ENCODE peak calls at places on chromosomes 1 and 21, in four cellular contexts. G is lower lobe of right lung, Q is colonic mucosa, R is brain microvascular endothelial cell. I is an unnamed sample.

GRCh38 chr1:208432346-208432745 is 188.2 kb upstream of the PLXNA2 start:
- DNase-seq in R (no peak), Q (no peak), G (no peak), I (no peak)

GRCh38 chr1:79792212-79792575 is 785.7 kb upstream of the ADGRL4 start:
- DNase-seq in Q (no peak), R (peak; percentile 30), G (no peak), I (no peak)

GRCh38 chr1:233113009-233113712 is 162.8 kb downstream of the NTPCR start:
- DNase-seq in R (peak; percentile 99), Q (peak; percentile 52), G (peak; percentile 82), I (no peak)

GRCh38 chr1:223125249-223125648 is 17.8 kb downstream of the TLR5 start:
- DNase-seq in Q (no peak), G (no peak), R (no peak), I (no peak)

GRCh38 chr1:58874757-58875755 is 91.2 kb upstream of the JUN start:
- DNase-seq in G (no peak), Q (no peak), R (no peak), I (no peak)

GRCh38 chr1:55380313-55380970 is 165.3 kb upstream of the USP24 start:
- DNase-seq in Q (peak; percentile 53), R (no peak), G (no peak), I (no peak)

GRCh38 chr1:32736812-32737791 is 34.5 kb upstream of the SYNC start:
- DNase-seq in Q (peak; percentile 89), G (no peak), R (no peak), I (no peak)

GRCh38 chr21:33402011-33402979 is 918 bp upstream of the IFNGR2 start:
- DNase-seq in G (peak; percentile 82), R (peak; percentile 43), Q (peak; percentile 53), I (no peak)

GRCh38 chr1:104991702-104992101 is 1242.0 kb downstream of the AMY1C start:
- DNase-seq in Q (no peak), G (no peak), R (no peak), I (no peak)

GRCh38 chr1:194289569-194290266 is 1103.3 kb upstream of the B3GALT2 start:
- DNase-seq in Q (peak; percentile 18), R (no peak), G (no peak), I (peak; percentile 45)

GRCh38 chr1:50474859-50475809 is 51.9 kb upstream of the DMRTA2 start:
- DNase-seq in G (no peak), Q (no peak), R (no peak), I (no peak)

GRCh38 chr1:167934407-167935251 is 1.9 kb upstream of the DCAF6 start:
- DNase-seq in G (no peak), R (no peak), Q (no peak), I (no peak)

GRCh38 chr1:1437904-1438376 is 2.5 kb downstream of the VWA1 start:
- DNase-seq in G (peak; percentile 69), Q (peak; percentile 78), R (no peak), I (no peak)

GRCh38 chr1:70084314-70084915 is 121.0 kb downstream of the LRRC40 start:
- DNase-seq in Q (no peak), R (no peak), G (no peak), I (no peak)

GRCh38 chr1:65691152-65691900 is 101.4 kb upstream of the PDE4B start:
- DNase-seq in G (no peak), Q (no peak), R (no peak), I (no peak)

GRCh38 chr1:234773936-234774677 is 164.1 kb upstream of the IRF2BP2 start:
- DNase-seq in R (no peak), G (no peak), Q (peak; percentile 12), I (no peak)

GRCh38 chr1:209845405-209845725 is 17.6 kb downstream of the UTP25 start:
- DNase-seq in R (no peak), G (no peak), Q (no peak), I (no peak)
- H3K36me3 ChIP-seq in R (peaks cover 43% of the 10 kb centered on the region), G (peaks cover 95% of the 10 kb centered on the region), Q (peaks cover 16% of the 10 kb centered on the region), I (peaks cover 63% of the 10 kb centered on the region)

GRCh38 chr1:3530931-3531818 is 76.7 kb downstream of the ARHGEF16 start:
- DNase-seq in G (peak; percentile 87), Q (peak; percentile 84), R (peak; percentile 38), I (peak; percentile 64)
- H3K4me3 ChIP-seq in G (peak overlapping the region; percentile 80), Q (peak overlapping the region; percentile 59), R (peak overlapping the region; percentile 44), I (peak overlapping the region; percentile 78)

GRCh38 chr1:202173993-202174392 is 13.6 kb upstream of the PTPN7 start:
- DNase-seq in Q (no peak), R (no peak), G (no peak), I (no peak)
- H3K36me3 ChIP-seq in Q (no peaks in the 10 kb centered on the region), R (no peaks in the 10 kb centered on the region), G (no peaks in the 10 kb centered on the region), I (no peaks in the 10 kb centered on the region)

GRCh38 chr1:147542549-147542857 is 1.2 kb downstream of the BCL9 start:
- DNase-seq in G (no peak), R (no peak), Q (peak; percentile 22), I (no peak)

GRCh38 chr1:147547065-147547464 is 5.8 kb downstream of the BCL9 start:
- DNase-seq in G (no peak), R (no peak), Q (no peak), I (no peak)

GRCh38 chr1:147545133-147545532 is 3.8 kb downstream of the BCL9 start:
- DNase-seq in G (peak; percentile 80), Q (peak; percentile 59), R (peak; percentile 24), I (peak; percentile 83)

GRCh38 chr1:147539122-147539575 is 2.2 kb upstream of the BCL9 start:
- DNase-seq in R (peak; percentile 94), Q (no peak), G (no peak), I (no peak)

GRCh38 chr1:147541672-147542548 is 609 bp downstream of the BCL9 start:
- DNase-seq in Q (peak; percentile 56), R (peak; percentile 44), G (peak; percentile 61), I (no peak)
- H3K4me3 ChIP-seq in Q (peak overlapping the region; percentile 56), R (peak overlapping the region; percentile 65), G (peak overlapping the region; percentile 69), I (peak overlapping the region; percentile 56)

DNA sequence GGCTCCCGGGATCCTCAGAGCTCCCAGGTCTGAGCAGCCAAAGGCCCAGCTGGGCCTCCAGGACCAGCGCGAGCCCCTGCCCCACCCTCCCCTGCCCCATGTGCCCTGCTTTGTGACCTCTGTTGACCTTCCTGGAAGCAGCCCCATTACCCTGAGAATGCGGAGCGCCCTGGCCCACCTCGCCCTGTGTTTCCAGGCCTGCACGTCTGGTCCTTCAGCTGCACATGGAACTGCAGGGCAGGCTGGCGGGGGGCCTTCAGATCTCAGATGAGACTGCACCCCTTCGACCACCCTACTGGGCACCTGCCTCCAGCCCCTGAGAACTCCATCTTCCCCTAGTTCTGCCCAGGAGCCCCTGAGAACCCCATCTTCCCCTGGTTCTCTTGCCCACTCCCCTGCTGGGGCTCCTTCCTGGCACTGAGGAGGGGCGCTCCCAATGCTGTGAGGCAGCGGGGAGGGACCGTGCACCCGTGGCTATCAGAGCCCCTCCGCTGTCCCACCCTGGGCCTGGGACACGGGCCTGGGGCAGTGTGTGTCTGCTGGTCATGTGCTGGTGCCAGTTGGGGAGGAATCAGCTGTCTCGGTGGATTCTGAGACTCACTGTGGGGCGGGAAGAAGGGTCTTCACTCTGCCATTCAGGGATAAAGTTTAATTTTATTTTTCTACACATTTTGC is 25.1 kb downstream of the TMEM201 start:
- DNase-seq in R (no peak), G (no peak), Q (no peak), I (no peak)
- H3K36me3 ChIP-seq in R (peaks cover 8% of the 10 kb centered on the region), G (peaks cover 36% of the 10 kb centered on the region), Q (no peaks in the 10 kb centered on the region), I (peaks cover 9% of the 10 kb centered on the region)

DNA sequence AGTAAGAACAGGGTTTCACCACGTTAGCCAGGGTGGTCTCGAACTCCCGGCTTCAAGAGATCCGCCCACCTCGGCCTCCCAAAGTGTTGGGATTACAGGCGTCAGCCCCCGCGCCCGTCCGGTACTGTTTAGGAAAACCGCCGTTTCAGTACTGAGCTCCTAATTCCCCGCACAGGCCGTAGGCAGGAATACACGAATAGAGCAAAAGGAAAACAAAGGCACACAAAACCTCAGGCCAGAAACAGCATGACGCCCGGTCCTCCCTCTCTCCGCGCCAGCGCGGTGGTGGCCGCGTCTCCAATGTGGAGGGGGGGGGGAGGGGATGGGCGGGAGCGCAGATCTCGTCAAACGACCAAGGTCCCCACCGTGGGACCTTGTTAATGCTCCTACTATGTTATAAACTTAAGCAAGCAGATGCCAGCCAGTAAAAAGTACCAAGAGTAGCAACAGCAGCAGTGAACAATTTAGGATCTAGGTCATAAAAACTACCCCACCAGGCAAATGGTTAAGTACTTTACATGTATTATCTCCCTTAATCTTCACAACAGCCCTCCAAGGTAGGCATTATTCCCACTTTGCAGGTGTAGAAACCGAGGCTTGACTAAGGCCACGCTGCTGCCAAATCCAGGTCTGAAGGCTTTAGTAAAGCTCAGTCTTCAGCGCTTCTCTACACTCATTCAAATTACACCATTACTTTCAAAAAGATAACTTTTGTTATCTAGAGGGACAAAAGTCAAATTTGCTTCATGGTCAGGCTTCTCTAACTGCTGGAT is 722 bp upstream of the ADAR start:
- DNase-seq in Q (peak; percentile 52), G (no peak), R (peak; percentile 61), I (peak; percentile 45)
- H3K4me3 ChIP-seq in Q (peak overlapping the region; percentile 78), G (peak overlapping the region; percentile 91), R (peak overlapping the region; percentile 85), I (peak overlapping the region; percentile 75)

DNA sequence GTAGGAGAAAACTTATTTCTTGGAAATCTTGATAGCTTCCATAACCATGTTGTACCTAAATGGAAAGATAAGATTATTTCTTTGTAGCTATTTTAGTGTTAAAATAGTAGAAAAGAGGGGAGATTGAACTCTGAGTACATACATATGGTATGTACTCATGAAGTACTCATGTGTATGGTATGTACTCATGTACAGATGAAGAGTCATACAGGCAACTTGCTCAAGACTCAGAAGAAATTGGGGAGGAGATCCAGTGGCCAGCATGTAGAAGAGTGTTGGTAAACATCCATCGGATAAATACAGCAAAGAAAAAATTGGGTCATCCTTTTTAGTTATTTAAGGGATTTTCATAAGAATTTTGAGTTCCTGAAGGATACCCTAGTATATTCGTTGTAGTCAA is 29.0 kb downstream of the MDM4 start:
- DNase-seq in G (no peak), Q (no peak), R (no peak), I (no peak)
- H3K36me3 ChIP-seq in G (peaks cover 100% of the 10 kb centered on the region), Q (peaks cover 9% of the 10 kb centered on the region), R (peaks cover 73% of the 10 kb centered on the region), I (peaks cover 68% of the 10 kb centered on the region)

DNA sequence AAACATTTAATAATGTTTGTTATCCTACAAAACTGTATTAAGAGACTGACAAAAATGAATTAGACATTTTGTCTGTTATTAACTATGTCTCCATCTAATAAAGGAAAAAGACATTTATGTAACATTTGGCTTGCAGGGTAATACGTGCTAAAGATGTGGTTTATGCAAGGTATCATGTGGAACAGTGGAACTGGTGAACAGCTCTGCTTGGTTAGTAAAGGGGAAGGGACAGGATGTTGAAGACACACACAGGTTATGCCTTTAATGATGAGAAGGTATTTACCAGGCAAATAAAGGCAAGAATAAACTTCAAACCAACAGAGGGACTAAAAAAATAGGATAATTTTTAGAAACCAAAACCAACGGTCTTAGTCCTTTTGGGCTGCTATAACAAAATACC is 93.1 kb downstream of the UCHL5 start:
- DNase-seq in Q (no peak), R (no peak), G (no peak), I (no peak)
- H3K4me3 ChIP-seq in Q (no peak overlapping the region), R (no peak overlapping the region), G (no peak overlapping the region), I (no peak overlapping the region)

GRCh38 chr1:52435650-52436049 is 31.2 kb downstream of the PRPF38A start:
- DNase-seq in Q (no peak), G (no peak), R (no peak), I (no peak)
- H3K36me3 ChIP-seq in Q (no peaks in the 10 kb centered on the region), G (peaks cover 74% of the 10 kb centered on the region), R (peaks cover 13% of the 10 kb centered on the region), I (peaks cover 50% of the 10 kb centered on the region)

DNA sequence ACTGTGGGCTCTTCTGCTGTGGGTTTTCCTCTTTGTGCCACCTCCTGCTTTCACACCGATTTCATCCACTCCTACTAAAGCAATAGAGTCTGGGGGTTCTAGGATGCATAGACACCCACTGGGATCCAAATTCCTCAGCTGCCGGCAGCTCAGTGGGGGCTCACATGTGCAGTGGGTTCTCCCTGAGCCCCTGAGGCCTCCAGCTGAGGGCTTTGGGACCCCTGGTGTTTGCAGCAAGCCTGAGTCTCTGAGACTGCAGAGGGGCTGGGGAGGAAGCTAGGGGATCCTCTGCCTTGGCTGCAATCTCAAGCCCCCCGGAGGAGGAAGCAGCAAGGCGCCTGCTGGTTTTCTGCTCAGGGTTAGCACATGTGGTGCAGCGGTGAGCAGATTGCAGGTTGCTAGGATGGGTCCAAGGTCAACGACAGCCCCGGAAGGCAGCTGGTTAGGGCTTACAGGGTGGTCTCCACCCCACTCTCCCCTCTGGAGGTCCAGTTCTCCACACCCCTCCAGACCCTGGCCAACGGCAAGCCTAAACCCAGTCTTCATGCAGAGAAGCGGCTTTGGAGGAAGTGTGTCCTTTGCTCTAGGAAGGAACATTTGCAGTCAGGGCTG is 269.3 kb upstream of the VAMP3 start:
- DNase-seq in G (no peak), Q (no peak), R (no peak), I (no peak)
- H3K4me3 ChIP-seq in G (no peak overlapping the region), Q (no peak overlapping the region), R (no peak overlapping the region), I (no peak overlapping the region)